ENCODE peak calls at places on chromosomes 2 and 18, in nine cellular contexts. Y is stimulated activated CD4-positive, alpha-beta T cell treated with anti-CD3 and anti-CD28 coated beads, Interleukin-15, amount 100 ng/mL, for 1 hour; M is fibroblast of the conjunctiva; G is ureter; R is head of caudate nucleus; Z is NCI-H1105 treated with DMSO at 0.1 percent for 48 hours; U is NCI-H2081; B is GM13976; W is NCI-H69. K is an unnamed sample.
A peak's percentile ranks its signal among the peaks of the same experiment; 100 is the strongest.

GRCh38 chr2:10385933-10386773 is 62.0 kb downstream of the ODC1 start:
- DNase-seq in Y (no peak), M (no peak), G (no peak), R (no peak), Z (no peak), U (no peak), B (no peak), W (no peak), K (no peak)

GRCh38 chr2:220005362-220005761 is 377.9 kb downstream of the SLC4A3 start:
- DNase-seq in Y (no peak), M (no peak), G (no peak), R (no peak), Z (no peak), U (no peak), B (no peak), W (no peak), K (no peak)

GRCh38 chr2:188369365-188369764 is 77.7 kb downstream of the GULP1 start:
- DNase-seq in Y (no peak), M (peak; percentile 46), G (no peak), R (peak; percentile 78), Z (peak; percentile 27), U (peak; percentile 47), B (peak; percentile 44), W (peak; percentile 72), K (peak; percentile 30)

GRCh38 chr2:4139711-4140110 is 436.3 kb downstream of the DCDC2C start:
- DNase-seq in Y (no peak), M (no peak), G (no peak), R (no peak), Z (no peak), U (peak; percentile 13), B (no peak), W (peak; percentile 56), K (no peak)

GRCh38 chr18:9082763-9083510 is 19.6 kb upstream of the NDUFV2 start:
- DNase-seq in Y (no peak), M (no peak), G (no peak), R (no peak), Z (no peak), U (no peak), B (no peak), W (no peak), K (no peak)

GRCh38 chr2:222900354-222900753 is 39.5 kb downstream of the ACSL3 start:
- DNase-seq in Y (no peak), M (no peak), G (no peak), R (no peak), Z (no peak), U (no peak), B (no peak), W (no peak), K (no peak)

GRCh38 chr18:28176674-28176932 is 327 bp downstream of the CDH2 start:
- DNase-seq in Y (no peak), M (no peak), G (no peak), R (peak; percentile 38), Z (no peak), U (peak; percentile 32), B (peak; percentile 34), W (no peak), K (no peak)

GRCh38 chr2:96163415-96163767 is 18.2 kb upstream of the DUSP2 start:
- DNase-seq in Y (no peak), M (no peak), G (no peak), R (no peak), Z (no peak), U (no peak), B (no peak), W (no peak), K (no peak)

GRCh38 chr2:23924589-23925359 is 2.1 kb downstream of the ATAD2B start:
- DNase-seq in Y (no peak), M (no peak), G (no peak), R (no peak), Z (no peak), U (no peak), B (no peak), W (peak; percentile 33), K (no peak)

GRCh38 chr2:216606551-216607527 is 26.4 kb upstream of the IGFBP2 start:
- DNase-seq in Y (no peak), M (no peak), G (no peak), R (no peak), Z (peak; percentile 77), U (peak; percentile 63), B (peak; percentile 89), W (peak; percentile 93), K (no peak)

GRCh38 chr18:28175930-28176673 is 828 bp downstream of the CDH2 start:
- DNase-seq in Y (no peak), M (no peak), G (no peak), R (peak; percentile 52), Z (peak; percentile 65), U (peak; percentile 32), B (peak; percentile 27), W (peak; percentile 57), K (no peak)

GRCh38 chr2:236674646-236675045 is 105.0 kb downstream of the ACKR3 start:
- DNase-seq in Y (no peak), M (no peak), G (peak; percentile 36), R (no peak), Z (no peak), U (no peak), B (no peak), W (no peak), K (no peak)

GRCh38 chr2:189328451-189329249 is 112.6 kb upstream of the WDR75 start:
- DNase-seq in Y (no peak), M (no peak), G (no peak), R (no peak), Z (no peak), U (no peak), B (no peak), W (no peak), K (no peak)

GRCh38 chr2:63741884-63742583 is 99.7 kb upstream of the UGP2 start:
- DNase-seq in Y (no peak), M (no peak), G (no peak), R (no peak), Z (no peak), U (no peak), B (no peak), W (no peak), K (no peak)

GRCh38 chr2:40208478-40208877 is 243.4 kb downstream of the SLC8A1 start:
- DNase-seq in Y (no peak), M (no peak), G (no peak), R (no peak), Z (peak; percentile 89), U (peak; percentile 29), B (no peak), W (peak; percentile 90), K (no peak)

GRCh38 chr2:223008162-223008561 is 43.8 kb upstream of the KCNE4 start:
- DNase-seq in Y (no peak), M (no peak), G (no peak), R (no peak), Z (no peak), U (no peak), B (no peak), W (no peak), K (no peak)

GRCh38 chr2:1707771-1708351 is 36.5 kb downstream of the PXDN start:
- DNase-seq in Y (no peak), M (peak; percentile 90), G (peak; percentile 48), R (peak; percentile 49), Z (peak; percentile 79), U (peak; percentile 73), B (no peak), W (peak; percentile 83), K (peak; percentile 76)

K was measured in GM04504.